ENCODE peak calls at places on chromosomes 3 and 15, in six cellular contexts. One of them, this sample, is unnamed.
A peak's percentile ranks its signal among the peaks of the same experiment; 100 is the strongest.

GRCh38 chr3:140145501-140145900 is 210.5 kb downstream of the CLSTN2 start:
- DNase-seq in mucosa of descending colon: no peak
- DNase-seq in tibial nerve: no peak
- DNase-seq in heart left ventricle: no peak
- DNase-seq in SK-N-SH: no peak
- DNase-seq in choroid plexus epithelial cell: no peak
- DNase-seq in this sample: no peak

GRCh38 chr15:75455424-75455981 is 4.0 kb upstream of the SIN3A start:
- DNase-seq in mucosa of descending colon: peak; percentile 96
- DNase-seq in tibial nerve: peak; percentile 83
- DNase-seq in heart left ventricle: peak; percentile 90
- DNase-seq in SK-N-SH: peak; percentile 90
- DNase-seq in choroid plexus epithelial cell: peak; percentile 84
- DNase-seq in this sample: peak; percentile 74

GRCh38 chr3:175193815-175194518 is 334.8 kb downstream of the NAALADL2 start:
- DNase-seq in mucosa of descending colon: no peak
- DNase-seq in tibial nerve: no peak
- DNase-seq in heart left ventricle: no peak
- DNase-seq in SK-N-SH: no peak
- DNase-seq in choroid plexus epithelial cell: peak; percentile 54
- DNase-seq in this sample: peak; percentile 33

GRCh38 chr3:185586644-185586964 is 509 bp downstream of the SENP2 start:
- DNase-seq in mucosa of descending colon: no peak
- DNase-seq in tibial nerve: no peak
- DNase-seq in heart left ventricle: no peak
- DNase-seq in SK-N-SH: no peak
- DNase-seq in choroid plexus epithelial cell: no peak
- DNase-seq in this sample: no peak

GRCh38 chr15:40038267-40038653 is 721 bp downstream of the SRP14 start:
- DNase-seq in mucosa of descending colon: peak; percentile 28
- DNase-seq in tibial nerve: no peak
- DNase-seq in heart left ventricle: no peak
- DNase-seq in SK-N-SH: peak; percentile 50
- DNase-seq in choroid plexus epithelial cell: peak; percentile 41
- DNase-seq in this sample: peak; percentile 35

GRCh38 chr3:187809979-187810568 is 64.8 kb upstream of the BCL6 start:
- DNase-seq in mucosa of descending colon: no peak
- DNase-seq in tibial nerve: no peak
- DNase-seq in heart left ventricle: no peak
- DNase-seq in SK-N-SH: no peak
- DNase-seq in choroid plexus epithelial cell: peak; percentile 13
- DNase-seq in this sample: no peak

GRCh38 chr3:134880431-134880830 is 85.4 kb downstream of the EPHB1 start:
- DNase-seq in mucosa of descending colon: no peak
- DNase-seq in tibial nerve: no peak
- DNase-seq in heart left ventricle: no peak
- DNase-seq in SK-N-SH: no peak
- DNase-seq in choroid plexus epithelial cell: no peak
- DNase-seq in this sample: no peak

GRCh38 chr3:37491776-37492175 is 317.4 kb upstream of the LRRFIP2 start:
- DNase-seq in mucosa of descending colon: no peak
- DNase-seq in tibial nerve: no peak
- DNase-seq in heart left ventricle: no peak
- DNase-seq in SK-N-SH: no peak
- DNase-seq in choroid plexus epithelial cell: no peak
- DNase-seq in this sample: peak; percentile 20

GRCh38 chr3:50689558-50689957 is 14.8 kb downstream of the DOCK3 start:
- DNase-seq in mucosa of descending colon: no peak
- DNase-seq in tibial nerve: no peak
- DNase-seq in heart left ventricle: no peak
- DNase-seq in SK-N-SH: no peak
- DNase-seq in choroid plexus epithelial cell: no peak
- DNase-seq in this sample: no peak

GRCh38 chr15:78075490-78076230 is 1.9 kb downstream of the TBC1D2B start:
- DNase-seq in mucosa of descending colon: peak; percentile 75
- DNase-seq in tibial nerve: peak; percentile 36
- DNase-seq in heart left ventricle: peak; percentile 46
- DNase-seq in SK-N-SH: no peak
- DNase-seq in choroid plexus epithelial cell: peak; percentile 96
- DNase-seq in this sample: peak; percentile 94

GRCh38 chr3:170584585-170585007 is 1.3 kb downstream of the SLC7A14 start:
- DNase-seq in mucosa of descending colon: peak; percentile 79
- DNase-seq in tibial nerve: peak; percentile 37
- DNase-seq in heart left ventricle: peak; percentile 52
- DNase-seq in SK-N-SH: peak; percentile 42
- DNase-seq in choroid plexus epithelial cell: peak; percentile 74
- DNase-seq in this sample: peak; percentile 75

GRCh38 chr3:174620138-174620537 is 239.0 kb upstream of the NAALADL2 start:
- DNase-seq in mucosa of descending colon: no peak
- DNase-seq in tibial nerve: no peak
- DNase-seq in heart left ventricle: no peak
- DNase-seq in SK-N-SH: no peak
- DNase-seq in choroid plexus epithelial cell: peak; percentile 55
- DNase-seq in this sample: peak; percentile 41

GRCh38 chr3:7567160-7567559 is 706.2 kb downstream of the GRM7 start:
- DNase-seq in mucosa of descending colon: no peak
- DNase-seq in tibial nerve: no peak
- DNase-seq in heart left ventricle: no peak
- DNase-seq in SK-N-SH: no peak
- DNase-seq in choroid plexus epithelial cell: no peak
- DNase-seq in this sample: no peak

DNA sequence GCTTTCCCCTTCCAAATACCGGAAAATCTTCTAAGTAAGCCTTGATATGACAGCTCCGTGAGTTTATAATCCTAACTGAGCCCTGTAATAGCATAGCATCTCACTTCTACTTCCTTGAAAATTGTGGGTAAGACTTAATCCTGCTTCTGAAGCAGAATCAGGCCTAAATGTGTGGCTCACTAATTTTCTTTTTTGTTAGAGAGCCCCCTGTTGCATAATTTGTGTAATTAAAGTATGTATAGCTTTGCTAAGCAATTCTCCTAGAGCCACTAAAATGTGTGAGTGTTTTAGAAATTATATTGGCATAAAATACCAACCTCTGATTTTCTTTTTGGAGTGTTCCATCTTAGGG is 304.4 kb downstream of the FGF12 start:
- DNase-seq in mucosa of descending colon: no peak
- DNase-seq in tibial nerve: no peak
- DNase-seq in heart left ventricle: no peak
- DNase-seq in SK-N-SH: no peak
- DNase-seq in choroid plexus epithelial cell: no peak
- DNase-seq in this sample: peak; percentile 6
- TF ChIP-seq CTCF in mucosa of descending colon: no peak
- TF ChIP-seq CTCF in tibial nerve: no peak
- TF ChIP-seq CTCF in heart left ventricle: no peak
- TF ChIP-seq CTCF in SK-N-SH: peak; percentile 30
- TF ChIP-seq CTCF in choroid plexus epithelial cell: no peak
- TF ChIP-seq CTCF in this sample: no peak

GRCh38 chr3:129722527-129722926 is 116.1 kb upstream of the PLXND1 start:
- DNase-seq in mucosa of descending colon: no peak
- DNase-seq in tibial nerve: no peak
- DNase-seq in heart left ventricle: no peak
- DNase-seq in SK-N-SH: no peak
- DNase-seq in choroid plexus epithelial cell: no peak
- DNase-seq in this sample: no peak
- H3K4me3 ChIP-seq in mucosa of descending colon: no peak overlapping the region
- H3K4me3 ChIP-seq in tibial nerve: no peak overlapping the region
- H3K4me3 ChIP-seq in heart left ventricle: peak overlapping the region; percentile 29
- H3K4me3 ChIP-seq in SK-N-SH: no peak overlapping the region
- H3K4me3 ChIP-seq in choroid plexus epithelial cell: no peak overlapping the region
- H3K4me3 ChIP-seq in this sample: no peak overlapping the region

GRCh38 chr3:197234947-197235914 is 63.2 kb downstream of the DLG1 start:
- DNase-seq in mucosa of descending colon: peak; percentile 31
- DNase-seq in tibial nerve: no peak
- DNase-seq in heart left ventricle: no peak
- DNase-seq in SK-N-SH: no peak
- DNase-seq in choroid plexus epithelial cell: no peak
- DNase-seq in this sample: no peak

GRCh38 chr3:197239857-197240256 is 58.6 kb downstream of the DLG1 start:
- DNase-seq in mucosa of descending colon: no peak
- DNase-seq in tibial nerve: no peak
- DNase-seq in heart left ventricle: no peak
- DNase-seq in SK-N-SH: no peak
- DNase-seq in choroid plexus epithelial cell: no peak
- DNase-seq in this sample: no peak

GRCh38 chr3:197238842-197239241 is 59.6 kb downstream of the DLG1 start:
- DNase-seq in mucosa of descending colon: no peak
- DNase-seq in tibial nerve: no peak
- DNase-seq in heart left ventricle: no peak
- DNase-seq in SK-N-SH: no peak
- DNase-seq in choroid plexus epithelial cell: no peak
- DNase-seq in this sample: no peak

GRCh38 chr3:197237897-197238296 is 60.5 kb downstream of the DLG1 start:
- DNase-seq in mucosa of descending colon: peak; percentile 32
- DNase-seq in tibial nerve: no peak
- DNase-seq in heart left ventricle: no peak
- DNase-seq in SK-N-SH: no peak
- DNase-seq in choroid plexus epithelial cell: no peak
- DNase-seq in this sample: no peak

DNA sequence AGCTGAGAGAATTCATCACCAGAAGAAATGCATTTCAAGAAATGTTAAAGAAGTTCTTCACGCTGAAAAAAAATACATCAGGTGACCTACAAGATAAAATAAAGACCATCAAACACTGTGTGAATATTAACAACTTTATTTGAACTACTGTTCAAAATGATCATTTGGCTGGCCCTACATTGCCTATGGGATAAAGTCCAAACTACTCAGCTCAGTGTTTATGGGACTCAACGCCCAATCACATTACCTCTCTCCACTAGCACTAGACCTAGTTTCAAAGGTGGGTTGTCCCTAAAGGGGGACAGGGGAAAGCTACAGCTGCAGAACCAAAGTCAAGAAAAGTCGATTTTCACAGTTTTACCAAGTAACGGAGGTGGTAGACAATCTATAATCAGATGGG is 62.0 kb downstream of the DLG1 start:
- DNase-seq in mucosa of descending colon: peak; percentile 30
- DNase-seq in tibial nerve: no peak
- DNase-seq in heart left ventricle: no peak
- DNase-seq in SK-N-SH: no peak
- DNase-seq in choroid plexus epithelial cell: no peak
- DNase-seq in this sample: no peak
- TF ChIP-seq CTCF in mucosa of descending colon: no peak
- TF ChIP-seq CTCF in tibial nerve: no peak
- TF ChIP-seq CTCF in heart left ventricle: no peak
- TF ChIP-seq CTCF in SK-N-SH: no peak
- TF ChIP-seq CTCF in choroid plexus epithelial cell: no peak
- TF ChIP-seq CTCF in this sample: no peak

DNA sequence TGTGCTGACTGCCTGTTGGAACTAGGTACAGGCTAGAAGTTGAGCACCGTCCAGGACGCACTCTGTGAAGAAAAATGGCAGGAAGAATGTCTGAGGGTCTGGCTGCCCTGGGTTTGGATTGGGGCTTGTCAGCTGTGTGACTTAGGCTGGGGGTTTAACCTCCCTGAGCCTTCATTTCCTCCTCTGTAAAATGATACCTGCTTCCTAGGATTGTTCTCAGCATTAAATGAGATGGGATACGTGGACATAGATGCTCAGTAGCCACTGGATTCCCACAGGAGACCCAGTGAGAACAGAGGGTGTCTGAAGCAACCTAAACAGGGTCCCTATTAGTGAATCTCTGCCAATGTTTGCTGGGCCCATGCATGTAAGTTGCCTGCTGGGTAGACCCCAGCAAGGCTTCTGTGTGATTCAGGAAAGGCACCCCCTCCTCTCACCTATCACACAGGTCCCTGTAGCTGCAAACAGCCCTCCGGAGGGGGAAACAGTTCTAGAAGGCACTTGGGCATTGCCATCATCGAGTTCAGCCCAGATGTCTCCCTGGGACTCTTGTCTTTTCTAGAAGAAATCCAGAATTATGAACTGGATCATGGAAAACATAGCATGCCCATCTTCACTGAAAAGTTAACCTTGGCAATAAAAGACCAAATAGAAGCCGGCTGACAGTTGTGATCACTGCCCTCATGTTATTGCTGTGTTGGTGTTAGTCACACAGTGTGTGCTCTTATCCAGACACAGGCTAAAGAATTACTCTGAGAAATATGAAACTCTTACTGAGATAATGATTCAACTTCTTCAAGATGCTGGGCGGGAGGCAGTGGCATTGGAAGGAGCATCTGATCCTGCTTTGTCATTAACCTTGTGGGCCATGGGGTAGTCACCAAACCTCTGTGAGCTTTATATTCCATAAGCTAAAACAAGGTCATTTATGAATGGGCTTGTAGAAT is 64.5 kb downstream of the SMAD6 start:
- DNase-seq in mucosa of descending colon: no peak
- DNase-seq in tibial nerve: no peak
- DNase-seq in heart left ventricle: no peak
- DNase-seq in SK-N-SH: no peak
- DNase-seq in choroid plexus epithelial cell: peak; percentile 60
- DNase-seq in this sample: peak; percentile 31
- H3K4me3 ChIP-seq in mucosa of descending colon: no peak overlapping the region
- H3K4me3 ChIP-seq in tibial nerve: no peak overlapping the region
- H3K4me3 ChIP-seq in heart left ventricle: no peak overlapping the region
- H3K4me3 ChIP-seq in SK-N-SH: no peak overlapping the region
- H3K4me3 ChIP-seq in choroid plexus epithelial cell: no peak overlapping the region
- H3K4me3 ChIP-seq in this sample: no peak overlapping the region

DNA sequence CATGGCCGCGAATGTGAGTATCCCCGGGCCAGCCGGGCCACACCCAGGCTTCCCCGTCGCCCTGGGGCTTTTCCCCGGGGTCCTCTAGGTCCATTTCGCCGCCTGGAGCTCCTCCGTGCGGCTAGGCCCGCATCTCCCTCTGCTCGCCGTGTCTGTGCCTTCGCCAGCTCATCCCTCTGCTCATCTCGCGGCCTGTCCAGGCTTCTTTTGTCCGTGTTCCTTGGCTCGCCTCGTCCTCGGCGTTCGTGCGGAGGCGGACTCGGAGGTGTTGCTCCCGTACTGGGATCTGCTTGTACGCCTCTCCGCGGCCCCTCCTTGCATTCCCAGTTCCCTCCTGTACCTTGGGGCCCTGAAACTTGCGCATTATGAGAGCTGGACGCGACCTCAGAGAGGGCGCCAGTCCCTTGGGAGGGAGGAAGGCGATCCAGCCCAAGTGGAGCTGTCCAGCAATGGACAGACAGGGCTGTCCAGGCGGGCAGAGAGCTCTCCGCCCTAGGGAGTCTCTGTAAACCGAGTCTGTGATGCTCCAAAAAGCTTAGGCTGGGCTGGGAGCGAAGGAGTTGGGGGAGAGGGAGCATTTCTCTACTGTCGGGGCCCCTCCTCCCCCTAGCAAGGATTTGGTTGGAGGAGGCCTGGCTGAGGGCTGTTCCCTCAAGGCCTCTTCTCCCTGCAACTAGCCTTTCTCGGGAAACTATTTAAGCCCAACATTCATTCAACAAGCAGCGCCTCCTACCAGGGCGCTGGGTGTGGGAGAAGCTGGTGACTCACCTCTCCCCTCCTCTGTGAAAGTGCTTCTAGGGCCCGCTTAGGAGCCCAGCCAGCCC is 553 bp downstream of the TMEM43 start:
- DNase-seq in mucosa of descending colon: peak; percentile 64
- DNase-seq in tibial nerve: no peak
- DNase-seq in heart left ventricle: peak; percentile 62
- DNase-seq in SK-N-SH: no peak
- DNase-seq in choroid plexus epithelial cell: peak; percentile 95
- DNase-seq in this sample: peak; percentile 95
- TF ChIP-seq CTCF in mucosa of descending colon: no peak
- TF ChIP-seq CTCF in tibial nerve: no peak
- TF ChIP-seq CTCF in heart left ventricle: peak; percentile 25
- TF ChIP-seq CTCF in SK-N-SH: no peak
- TF ChIP-seq CTCF in choroid plexus epithelial cell: peak; percentile 42
- TF ChIP-seq CTCF in this sample: peak; percentile 19